ENCODE peak calls at places on chromosomes 13 and 19, in four cellular contexts. F is heart left ventricle, M is neural progenitor cell, J is ovary. P is an unnamed sample.

GRCh38 chr13:36347826-36348225 is 1.6 kb upstream of the SPART start:
- DNase-seq in F (no peak), M (no peak), J (no peak), P (no peak)

GRCh38 chr19:38143847-38144246 is 80.2 kb downstream of the DPF1 start:
- DNase-seq in F (no peak), M (no peak), J (no peak), P (no peak)

GRCh38 chr13:72120632-72121031 is 253.6 kb upstream of the DACH1 start:
- DNase-seq in F (no peak), M (no peak), J (no peak), P (no peak)

GRCh38 chr13:113393572-113394503 is 29.9 kb upstream of the GRTP1 start:
- DNase-seq in F (peak), M (peak), J (peak), P (peak)

GRCh38 chr13:113333076-113333475 is 30.9 kb downstream of the GRTP1 start:
- DNase-seq in F (no peak), M (no peak), J (no peak), P (no peak)

GRCh38 chr13:25977216-25977615 is 74.6 kb downstream of the SHISA2 start:
- DNase-seq in F (no peak), M (peak), J (no peak), P (no peak)

GRCh38 chr13:28273919-28274318 is 135.6 kb downstream of the PAN3 start:
- DNase-seq in F (no peak), M (peak), J (no peak), P (no peak)

GRCh38 chr19:50359432-50359818 is 6.0 kb downstream of the NAPSA start:
- DNase-seq in F (no peak), M (no peak), J (no peak), P (no peak)

GRCh38 chr19:17112271-17112670 is 36.7 kb downstream of the MYO9B start:
- DNase-seq in F (no peak), M (no peak), J (no peak), P (no peak)

GRCh38 chr13:42041017-42041683 is 7.3 kb upstream of the DGKH start:
- DNase-seq in F (peak), M (peak), J (peak), P (no peak)

GRCh38 chr19:17834350-17835181 is 13.2 kb downstream of the JAK3 start:
- DNase-seq in F (no peak), M (peak), J (no peak), P (no peak)

GRCh38 chr19:17128403-17128802 is 52.8 kb downstream of the MYO9B start:
- DNase-seq in F (no peak), M (no peak), J (no peak), P (no peak)

GRCh38 chr19:32012206-32012605 is 333.2 kb upstream of the ZNF507 start:
- DNase-seq in F (no peak), M (no peak), J (peak), P (no peak)

GRCh38 chr13:23472189-23472588 is 38.7 kb upstream of the SACS start:
- DNase-seq in F (no peak), M (no peak), J (no peak), P (no peak)

GRCh38 chr13:108618233-108618632 is 11.2 kb upstream of the MYO16 start:
- DNase-seq in F (no peak), M (no peak), J (no peak), P (no peak)

GRCh38 chr19:33279430-33280350 is 22.6 kb downstream of the CEBPA start:
- DNase-seq in F (no peak), M (no peak), J (no peak), P (no peak)

GRCh38 chr13:113096745-113097305 is 8.8 kb upstream of the F7 start:
- DNase-seq in F (no peak), M (no peak), J (no peak), P (no peak)

GRCh38 chr19:48513289-48514122 is 1.9 kb upstream of the LMTK3 start:
- DNase-seq in F (no peak), M (peak), J (no peak), P (peak)

GRCh38 chr13:107459430-107459829 is 755.9 kb downstream of the LIG4 start:
- DNase-seq in F (no peak), M (no peak), J (no peak), P (no peak)

GRCh38 chr13:114004416-114005205 is 30.7 kb upstream of the C13orf46 start:
- DNase-seq in F (peak), M (no peak), J (no peak), P (no peak)

GRCh38 chr19:31110331-31110730 is 238.9 kb downstream of the TSHZ3 start:
- DNase-seq in F (no peak), M (peak), J (peak), P (no peak)

GRCh38 chr13:71879129-71879535 is 12.1 kb upstream of the DACH1 start:
- DNase-seq in F (no peak), M (peak), J (no peak), P (peak)

GRCh38 chr13:112012004-112012704 is 54.8 kb upstream of the SOX1 start:
- DNase-seq in F (no peak), M (peak), J (no peak), P (no peak)

GRCh38 chr13:21234537-21234936 is 58.1 kb downstream of the MRPL57 start:
- DNase-seq in F (no peak), M (no peak), J (peak), P (no peak)

GRCh38 chr13:98307744-98308524 is 130.9 kb upstream of the RNF113B start:
- DNase-seq in F (no peak), M (no peak), J (peak), P (no peak)

GRCh38 chr13:82739881-82740280 is 1142.4 kb downstream of the SLITRK1 start:
- DNase-seq in F (no peak), M (no peak), J (no peak), P (no peak)

GRCh38 chr19:13090511-13091231 is 12.0 kb downstream of the LYL1 start:
- DNase-seq in F (no peak), M (no peak), J (no peak), P (no peak)

GRCh38 chr13:103605546-103606326 is 539.5 kb upstream of the SLC10A2 start:
- DNase-seq in F (peak), M (no peak), J (no peak), P (no peak)

GRCh38 chr19:56110515-56111448 is 10.3 kb downstream of the ZNF787 start:
- DNase-seq in F (peak), M (peak), J (peak), P (no peak)

GRCh38 chr13:83008496-83008895 is 873.8 kb downstream of the SLITRK1 start:
- DNase-seq in F (no peak), M (no peak), J (no peak), P (no peak)

GRCh38 chr13:110289174-110289573 is 17.8 kb downstream of the COL4A1 start:
- DNase-seq in F (no peak), M (no peak), J (no peak), P (no peak)
- H3K4me3 ChIP-seq in F (no peak), M (no peak), J (no peak), P (no peak)

GRCh38 chr13:96963786-96964475 is 30.3 kb downstream of the OXGR1 start:
- DNase-seq in F (no peak), M (no peak), J (no peak), P (no peak)
- TF ChIP-seq CTCF in F (no peak), M (no peak), J (no peak), P (no peak)

DNA sequence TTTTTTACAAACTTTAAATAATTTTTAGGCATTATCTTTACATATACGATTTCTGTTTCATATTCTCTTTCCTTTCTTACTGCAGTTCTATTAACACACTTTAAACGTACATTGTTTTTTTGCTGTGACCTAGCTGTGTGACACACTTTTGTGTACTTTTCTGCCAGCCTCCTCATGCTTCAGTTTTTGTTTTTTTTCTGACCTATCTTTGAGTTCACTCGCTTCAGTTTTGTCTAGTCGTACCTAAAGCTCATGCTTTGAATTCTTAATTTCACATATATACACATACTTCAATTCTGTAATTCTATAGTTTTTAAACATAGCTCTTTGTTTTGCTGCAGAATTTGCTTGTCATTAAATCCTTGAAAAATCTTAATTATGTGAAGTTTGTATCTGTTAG is 150.4 kb downstream of the PDS5B start:
- DNase-seq in F (no peak), M (no peak), J (no peak), P (no peak)
- H3K4me3 ChIP-seq in F (peak), M (no peak), J (no peak), P (no peak)

GRCh38 chr13:31162151-31163008 is 676 bp upstream of the HSPH1 start:
- DNase-seq in F (peak), M (peak), J (peak), P (peak)
- TF ChIP-seq CTCF in F (no peak), M (no peak), J (no peak), P (no peak)

DNA sequence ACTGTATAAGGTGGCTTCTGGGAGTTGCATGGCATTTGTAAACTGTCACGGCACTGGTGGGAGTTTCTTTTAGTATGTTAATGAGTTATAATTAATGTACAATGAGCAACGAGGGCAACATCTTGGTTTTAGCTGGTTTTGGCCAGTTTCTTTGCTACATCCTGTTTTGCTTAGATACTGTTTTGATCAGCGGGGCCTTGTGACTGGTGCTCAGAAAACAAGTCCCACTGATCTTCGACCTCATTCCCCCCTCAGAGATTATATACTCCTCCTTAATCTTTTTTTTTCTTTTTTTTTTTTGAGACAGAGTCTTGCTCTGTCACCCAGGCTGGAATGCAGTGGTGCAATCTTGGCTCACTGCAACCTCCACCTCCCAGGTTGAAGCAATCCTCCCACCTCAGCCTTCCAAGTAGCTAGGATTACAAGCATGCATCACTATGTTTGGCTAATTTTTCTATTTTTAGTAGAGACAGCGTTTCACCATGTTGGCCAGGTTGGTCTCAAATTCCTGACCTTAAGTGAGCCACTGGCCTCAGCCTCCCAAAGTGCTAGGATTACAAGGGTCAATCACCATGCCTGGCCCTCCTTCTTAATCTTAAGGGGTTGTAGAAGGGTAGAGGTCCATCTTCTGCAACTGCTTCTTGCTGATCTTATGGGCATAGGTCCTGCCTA is 21.4 kb upstream of the ZNF599 start:
- DNase-seq in F (no peak), M (no peak), J (no peak), P (no peak)
- H3K4me3 ChIP-seq in F (no peak), M (no peak), J (no peak), P (no peak)

GRCh38 chr13:20206836-20207235 is 14.1 kb upstream of the GJB2 start:
- DNase-seq in F (no peak), M (no peak), J (no peak), P (no peak)

GRCh38 chr13:20209937-20210336 is 17.2 kb upstream of the GJB2 start:
- DNase-seq in F (no peak), M (no peak), J (no peak), P (no peak)

DNA sequence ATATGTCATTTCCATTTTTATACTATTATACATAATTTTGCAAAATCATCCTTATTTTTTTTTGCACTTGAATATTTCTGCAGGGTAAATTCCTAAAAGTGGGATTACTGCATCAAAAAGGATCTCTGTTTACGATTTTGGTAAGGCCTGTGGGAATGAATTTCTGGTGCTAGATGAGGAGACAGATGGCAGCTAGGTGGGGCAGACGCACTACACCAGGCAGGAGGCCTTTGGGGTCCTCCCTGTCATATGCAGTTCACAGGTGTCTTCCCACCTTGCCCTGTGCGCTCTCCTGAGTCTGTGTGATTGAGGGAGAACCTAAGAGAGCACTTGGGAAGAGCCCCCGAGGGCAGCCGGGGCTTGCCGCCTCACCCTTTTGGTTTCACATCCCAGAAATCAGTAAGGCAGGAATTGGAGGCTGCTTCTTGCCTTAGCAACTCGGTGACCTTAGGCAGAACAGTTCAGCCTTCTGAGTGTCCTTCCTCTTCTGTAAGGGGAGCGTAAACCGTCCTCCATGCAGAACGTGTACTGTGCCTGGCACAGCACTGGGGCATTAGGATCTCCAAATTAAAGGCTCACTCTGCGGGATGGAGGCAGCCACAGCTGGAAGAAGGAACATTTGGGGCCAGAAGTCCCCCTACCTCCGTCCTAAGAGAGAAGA is 13.5 kb upstream of the GJB2 start:
- DNase-seq in F (no peak), M (no peak), J (no peak), P (no peak)
- TF ChIP-seq CTCF in F (no peak), M (no peak), J (no peak), P (no peak)

P was measured in GM12864.